ENCODE peak calls at places on chromosomes 3 and 15, in seven cellular contexts. B, R, N, T, M, G and W are unnamed samples.

GRCh38 chr3:167862104-167862785 is 126.7 kb downstream of the SERPINI1 start:
- DNase-seq in N (peak), R (peak), B (no peak), M (no peak), G (no peak), T (no peak), W (no peak)

GRCh38 chr3:11600501-11601282 is 43.0 kb downstream of the VGLL4 start:
- DNase-seq in G (peak), N (peak), M (peak), R (peak), T (peak), B (peak), W (peak)

GRCh38 chr15:88144921-88145320 is 111.6 kb downstream of the NTRK3 start:
- DNase-seq in M (no peak), G (peak), T (no peak), B (no peak), R (peak), N (no peak), W (no peak)

GRCh38 chr3:126897943-126898342 is 85.0 kb upstream of the PLXNA1 start:
- DNase-seq in G (no peak), B (no peak), N (no peak), R (no peak), M (no peak), T (no peak), W (no peak)

GRCh38 chr3:116399701-116400261 is 45.5 kb downstream of the LSAMP start:
- DNase-seq in G (no peak), B (no peak), T (peak), N (no peak), R (no peak), M (no peak), W (no peak)

GRCh38 chr3:177810162-177810623 is 612.9 kb upstream of the TBL1XR1 start:
- DNase-seq in N (peak), T (peak), R (peak), G (peak), M (peak), B (no peak), W (peak)

GRCh38 chr3:114221165-114221880 is 16.1 kb downstream of the ZNF80 start:
- DNase-seq in G (peak), B (no peak), R (peak), T (no peak), N (no peak), M (no peak), W (no peak)

GRCh38 chr3:32325957-32326356 is 65.7 kb upstream of the CMTM7 start:
- DNase-seq in T (no peak), R (peak), B (no peak), N (peak), G (peak), M (no peak), W (peak)

GRCh38 chr3:117964814-117965213 is 1069.8 kb downstream of the IGSF11 start:
- DNase-seq in N (no peak), T (no peak), M (no peak), R (no peak), B (no peak), G (no peak), W (no peak)

GRCh38 chr3:50644556-50644955 is 27.6 kb downstream of the MAPKAPK3 start:
- DNase-seq in N (no peak), R (no peak), B (no peak), T (no peak), M (no peak), G (no peak), W (no peak)

GRCh38 chr3:128170866-128171516 is 17.7 kb downstream of the EEFSEC start:
- DNase-seq in R (peak), M (peak), N (peak), T (peak), G (peak), B (peak), W (peak)

GRCh38 chr15:80999623-81000036 is 1.1 kb upstream of the TLNRD1 start:
- DNase-seq in T (no peak), G (no peak), B (peak), M (no peak), N (peak), R (no peak), W (no peak)

GRCh38 chr15:70376929-70377691 is 279.4 kb upstream of the TLE3 start:
- DNase-seq in B (no peak), T (peak), N (no peak), R (peak), G (peak), M (peak), W (peak)

GRCh38 chr15:68374346-68374745 is 57.6 kb downstream of the ITGA11 start:
- DNase-seq in N (no peak), R (no peak), G (no peak), T (no peak), M (no peak), B (no peak), W (no peak)

GRCh38 chr3:71104090-71104489 is 479.4 kb downstream of the FOXP1 start:
- DNase-seq in N (peak), M (peak), T (peak), B (no peak), R (peak), G (peak), W (no peak)

GRCh38 chr3:112709929-112710328 is 69.0 kb upstream of the CCDC80 start:
- DNase-seq in B (no peak), G (no peak), T (peak), M (no peak), N (peak), R (no peak), W (no peak)

DNA sequence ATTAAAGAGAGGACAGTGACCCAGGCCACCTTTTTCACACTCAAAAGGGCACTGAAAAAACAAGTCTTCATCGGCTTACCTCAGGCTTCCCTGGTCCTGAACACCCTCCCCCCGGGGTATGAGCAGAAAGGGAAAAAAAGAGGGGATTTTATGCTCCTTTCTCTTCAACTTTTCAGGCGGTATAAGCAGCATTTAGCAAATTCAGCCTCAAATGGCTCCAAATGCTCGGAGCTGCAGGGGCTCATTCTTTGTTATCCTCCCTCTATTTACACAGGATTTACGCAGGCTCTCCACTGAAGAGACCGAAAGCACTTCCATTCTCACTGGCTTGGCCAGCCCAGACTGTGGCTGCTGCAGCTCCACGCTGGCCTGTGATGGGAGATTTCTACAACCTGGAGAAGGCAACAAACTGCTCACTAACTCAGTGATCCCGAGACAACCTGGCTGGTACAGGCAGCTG is 54.5 kb downstream of the MEIS2 start:
- DNase-seq in M (no peak), G (no peak), R (no peak), T (no peak), B (no peak), N (no peak), W (no peak)
- H2AFZ ChIP-seq in M (no peak), G (no peak), R (no peak), T (no peak), B (no peak), N (no peak), W (no peak)

GRCh38 chr3:195458188-195458800 is 15.5 kb upstream of the ACAP2 start:
- DNase-seq in R (no peak), T (peak), B (peak), M (no peak), N (no peak), G (no peak), W (no peak)
- H2AFZ ChIP-seq in R (peak), T (no peak), B (peak), M (peak), N (no peak), G (no peak), W (no peak)

DNA sequence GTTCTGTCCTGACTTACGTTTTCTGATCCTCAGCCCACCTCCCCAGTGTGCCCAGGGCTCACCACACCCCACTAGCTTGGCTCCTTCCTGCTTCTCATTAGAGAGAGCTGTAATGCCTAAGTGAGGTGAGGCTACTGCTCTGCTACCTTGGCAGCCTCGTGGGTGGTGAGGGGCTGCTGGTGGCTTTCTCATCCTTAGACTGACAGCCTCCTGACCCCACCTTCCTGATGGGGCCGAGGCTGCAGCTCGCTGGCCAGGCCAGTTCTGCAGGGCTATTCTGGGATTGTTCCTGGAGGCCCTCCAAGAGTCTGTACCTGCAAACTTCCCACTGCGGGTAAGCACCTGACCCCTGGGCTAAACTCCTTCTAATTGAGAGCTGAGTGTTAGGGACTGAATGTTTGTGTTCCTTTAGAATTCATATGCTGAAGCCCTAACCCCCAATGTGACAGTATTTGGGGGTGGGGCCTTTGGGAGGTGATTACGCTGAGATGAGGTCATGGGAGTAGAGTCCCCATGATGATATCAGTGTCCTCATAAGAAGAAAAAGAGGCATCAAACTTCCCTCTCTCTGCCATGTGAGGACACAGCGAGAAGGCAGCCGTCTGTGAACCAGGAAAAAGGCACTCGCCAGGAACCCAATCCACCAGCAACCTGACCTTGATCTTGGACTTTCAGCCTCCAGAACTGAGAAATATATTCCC is 38.1 kb upstream of the IQSEC1 start:
- DNase-seq in G (no peak), B (peak), M (no peak), R (no peak), T (no peak), N (peak), W (peak)
- H2AFZ ChIP-seq in G (no peak), B (peak), M (no peak), R (no peak), T (peak), N (no peak), W (no peak)

DNA sequence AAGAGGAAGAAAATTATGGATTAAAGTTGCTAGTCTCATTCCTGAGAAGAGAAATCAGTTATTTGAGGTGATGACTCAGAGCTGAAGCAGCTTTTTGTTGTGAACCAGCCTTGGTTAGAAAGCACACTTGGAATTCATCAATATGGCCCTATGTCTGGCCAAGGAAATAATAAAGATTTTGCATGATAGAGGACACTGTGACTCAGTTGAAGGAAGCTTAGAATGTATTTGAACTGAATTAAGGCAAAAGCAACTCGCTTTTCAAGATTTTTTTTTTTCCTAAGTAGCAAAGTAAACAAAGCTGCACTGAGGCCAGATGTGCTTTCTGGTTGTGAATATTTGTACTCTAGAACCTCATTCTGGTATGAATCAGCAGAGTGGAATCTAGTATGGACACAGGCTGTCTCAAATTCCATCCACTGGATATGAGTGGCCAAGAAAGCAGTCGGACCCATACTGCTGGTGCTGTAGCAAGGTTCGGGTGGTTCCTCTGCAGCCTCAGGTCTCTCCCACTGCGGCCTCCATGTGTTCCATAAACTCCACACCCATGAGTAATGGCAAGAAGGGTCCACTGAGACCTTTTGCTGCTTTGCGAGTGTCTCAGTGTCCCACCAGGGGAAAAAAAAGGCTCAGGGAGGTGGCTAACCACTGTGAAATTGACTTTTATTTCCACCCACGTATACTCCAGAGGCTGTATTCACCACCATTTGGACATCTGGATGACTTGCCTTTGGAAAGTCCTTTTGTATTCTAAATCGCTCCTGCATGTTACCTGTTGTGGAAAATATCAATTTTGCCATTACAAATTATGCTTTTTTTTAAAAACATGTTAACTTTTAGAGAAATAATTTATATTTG is 53.1 kb downstream of the TGFBR2 start:
- DNase-seq in R (peak), M (peak), N (peak), B (no peak), T (peak), G (peak), W (peak)
- H2AFZ ChIP-seq in R (no peak), M (no peak), N (no peak), B (no peak), T (peak), G (no peak), W (no peak)

GRCh38 chr15:90191344-90191687 is 9.8 kb upstream of the SEMA4B start:
- DNase-seq in R (no peak), N (no peak), B (no peak), T (no peak), M (no peak), G (no peak), W (no peak)
- H2AFZ ChIP-seq in R (no peak), N (no peak), B (peak), T (no peak), M (no peak), G (no peak), W (peak)